ENCODE peak calls at places on chromosomes 7 and 10, in six cellular contexts. N is activated naive CD8-positive, alpha-beta T cell treated with anti-CD3 and anti-CD28 coated beads, Interleukin-2, amount 50 U/mL, for 24 hours; J is stimulated activated CD4-positive, alpha-beta T cell treated with anti-CD3 and anti-CD28 coated beads, Interleukin-15, amount 100 ng/mL, for 24 hours; E is T-helper 2 cell; G is MM.1S; P is gastrocnemius medialis. T is an unnamed sample.

GRCh38 chr7:158409816-158410330 is 177.8 kb downstream of the PTPRN2 start:
- DNase-seq in N (no peak), J (no peak), E (no peak), G (no peak), P (no peak), T (no peak)

GRCh38 chr10:71225291-71226058 is 13.1 kb downstream of the UNC5B start:
- DNase-seq in N (no peak), J (no peak), E (no peak), G (no peak), P (no peak), T (no peak)

GRCh38 chr10:124152781-124153600 is 59.6 kb upstream of the CHST15 start:
- DNase-seq in N (peak; percentile 54), J (peak; percentile 62), E (no peak), G (peak; percentile 98), P (peak; percentile 53), T (peak; percentile 71)

GRCh38 chr10:1256139-1256720 is 200.0 kb downstream of the WDR37 start:
- DNase-seq in N (no peak), J (no peak), E (no peak), G (no peak), P (no peak), T (no peak)

GRCh38 chr7:158190756-158191155 is 396.9 kb downstream of the PTPRN2 start:
- DNase-seq in N (no peak), J (no peak), E (no peak), G (no peak), P (no peak), T (no peak)

GRCh38 chr10:8245131-8246117 is 190.9 kb downstream of the GATA3 start:
- DNase-seq in N (no peak), J (peak; percentile 12), E (peak; percentile 43), G (no peak), P (no peak), T (no peak)

GRCh38 chr10:130025326-130025725 is 61.3 kb upstream of the EBF3 start:
- DNase-seq in N (no peak), J (no peak), E (no peak), G (no peak), P (no peak), T (no peak)

GRCh38 chr10:15141136-15142067 is 27.1 kb downstream of the NMT2 start:
- DNase-seq in N (peak; percentile 39), J (peak; percentile 62), E (no peak), G (no peak), P (no peak), T (no peak)

GRCh38 chr7:12583922-12584321 is 13.4 kb downstream of the SCIN start:
- DNase-seq in N (no peak), J (no peak), E (no peak), G (no peak), P (no peak), T (no peak)

GRCh38 chr7:1510780-1511154 is 6.6 kb upstream of the INTS1 start:
- DNase-seq in N (no peak), J (no peak), E (no peak), G (no peak), P (no peak), T (no peak)

T was measured in HS-27A.